ENCODE peak calls at places on chromosome 12, in seven cellular contexts. One of them, this sample, is unnamed.
A peak's percentile ranks its signal among the peaks of the same experiment; 100 is the strongest.

GRCh38 chr12:8156845-8157244 is at the start of gene ZNF705A:
- DNase-seq in neural progenitor cell: no peak
- DNase-seq in type B pancreatic cell: no peak
- DNase-seq in heart left ventricle: no peak
- DNase-seq in Peyer's patch: no peak
- DNase-seq in fibroblast of lung: peak; percentile 89
- DNase-seq in glutamatergic neuron: no peak
- DNase-seq in this sample: no peak

GRCh38 chr12:115922952-115923564 is 354.4 kb downstream of the MED13L start:
- DNase-seq in glutamatergic neuron: no peak
- DNase-seq in fibroblast of lung: no peak
- DNase-seq in type B pancreatic cell: no peak
- DNase-seq in Peyer's patch: no peak
- DNase-seq in heart left ventricle: no peak
- DNase-seq in neural progenitor cell: no peak
- DNase-seq in this sample: no peak

GRCh38 chr12:49059385-49060232 is 985 bp downstream of the KMT2D start:
- DNase-seq in fibroblast of lung: peak; percentile 25
- DNase-seq in glutamatergic neuron: peak; percentile 54
- DNase-seq in heart left ventricle: peak; percentile 72
- DNase-seq in Peyer's patch: no peak
- DNase-seq in neural progenitor cell: peak; percentile 76
- DNase-seq in type B pancreatic cell: no peak
- DNase-seq in this sample: no peak

GRCh38 chr12:108629156-108629555 is 4.5 kb downstream of the SELPLG start:
- DNase-seq in heart left ventricle: no peak
- DNase-seq in glutamatergic neuron: no peak
- DNase-seq in fibroblast of lung: no peak
- DNase-seq in type B pancreatic cell: no peak
- DNase-seq in Peyer's patch: no peak
- DNase-seq in neural progenitor cell: no peak
- DNase-seq in this sample: no peak

GRCh38 chr12:1698638-1699214 is 7.9 kb downstream of the ADIPOR2 start:
- DNase-seq in type B pancreatic cell: no peak
- DNase-seq in neural progenitor cell: no peak
- DNase-seq in glutamatergic neuron: no peak
- DNase-seq in fibroblast of lung: no peak
- DNase-seq in heart left ventricle: no peak
- DNase-seq in Peyer's patch: no peak
- DNase-seq in this sample: no peak

GRCh38 chr12:119341988-119342387 is 7.5 kb downstream of the CCDC60 start:
- DNase-seq in Peyer's patch: no peak
- DNase-seq in type B pancreatic cell: no peak
- DNase-seq in glutamatergic neuron: no peak
- DNase-seq in fibroblast of lung: no peak
- DNase-seq in heart left ventricle: no peak
- DNase-seq in neural progenitor cell: no peak
- DNase-seq in this sample: no peak

GRCh38 chr12:44287545-44287944 is 451.7 kb downstream of the TMEM117 start:
- DNase-seq in type B pancreatic cell: no peak
- DNase-seq in fibroblast of lung: peak; percentile 44
- DNase-seq in heart left ventricle: no peak
- DNase-seq in neural progenitor cell: no peak
- DNase-seq in Peyer's patch: no peak
- DNase-seq in glutamatergic neuron: no peak
- DNase-seq in this sample: no peak

GRCh38 chr12:30046376-30046775 is 262.6 kb upstream of the TMTC1 start:
- DNase-seq in neural progenitor cell: no peak
- DNase-seq in type B pancreatic cell: no peak
- DNase-seq in glutamatergic neuron: no peak
- DNase-seq in Peyer's patch: no peak
- DNase-seq in heart left ventricle: no peak
- DNase-seq in fibroblast of lung: peak; percentile 70
- DNase-seq in this sample: no peak

GRCh38 chr12:43696154-43696553 is 62.4 kb downstream of the PUS7L start:
- DNase-seq in fibroblast of lung: no peak
- DNase-seq in type B pancreatic cell: no peak
- DNase-seq in glutamatergic neuron: peak; percentile 28
- DNase-seq in neural progenitor cell: no peak
- DNase-seq in heart left ventricle: no peak
- DNase-seq in Peyer's patch: no peak
- DNase-seq in this sample: no peak

GRCh38 chr12:98373982-98374381 is 141.4 kb upstream of the TMPO start:
- DNase-seq in type B pancreatic cell: no peak
- DNase-seq in glutamatergic neuron: no peak
- DNase-seq in heart left ventricle: no peak
- DNase-seq in neural progenitor cell: peak; percentile 21
- DNase-seq in fibroblast of lung: no peak
- DNase-seq in Peyer's patch: no peak
- DNase-seq in this sample: no peak

GRCh38 chr12:51246254-51246853 is 7.7 kb downstream of the DAZAP2 start:
- DNase-seq in glutamatergic neuron: no peak
- DNase-seq in type B pancreatic cell: no peak
- DNase-seq in neural progenitor cell: no peak
- DNase-seq in fibroblast of lung: peak; percentile 63
- DNase-seq in heart left ventricle: no peak
- DNase-seq in Peyer's patch: no peak
- DNase-seq in this sample: peak; percentile 61

GRCh38 chr12:109458771-109459208 is 18.3 kb downstream of the KCTD10 start:
- DNase-seq in heart left ventricle: no peak
- DNase-seq in glutamatergic neuron: no peak
- DNase-seq in type B pancreatic cell: no peak
- DNase-seq in neural progenitor cell: peak; percentile 66
- DNase-seq in fibroblast of lung: peak; percentile 52
- DNase-seq in Peyer's patch: no peak
- DNase-seq in this sample: no peak

GRCh38 chr12:21656931-21657335 is 709 bp downstream of the LDHB start:
- DNase-seq in fibroblast of lung: peak; percentile 50
- DNase-seq in heart left ventricle: no peak
- DNase-seq in type B pancreatic cell: no peak
- DNase-seq in neural progenitor cell: peak; percentile 31
- DNase-seq in Peyer's patch: peak; percentile 52
- DNase-seq in glutamatergic neuron: peak; percentile 39
- DNase-seq in this sample: no peak

GRCh38 chr12:29783773-29784666 is at the start of gene TMTC1:
- DNase-seq in heart left ventricle: peak; percentile 91
- DNase-seq in neural progenitor cell: peak; percentile 92
- DNase-seq in glutamatergic neuron: peak; percentile 81
- DNase-seq in type B pancreatic cell: peak; percentile 82
- DNase-seq in fibroblast of lung: peak; percentile 70
- DNase-seq in Peyer's patch: no peak
- DNase-seq in this sample: no peak

GRCh38 chr12:52242442-52243263 is 9.6 kb downstream of the KRT7 start:
- DNase-seq in heart left ventricle: peak; percentile 50
- DNase-seq in fibroblast of lung: no peak
- DNase-seq in glutamatergic neuron: no peak
- DNase-seq in neural progenitor cell: no peak
- DNase-seq in Peyer's patch: no peak
- DNase-seq in type B pancreatic cell: no peak
- DNase-seq in this sample: no peak

GRCh38 chr12:108603743-108604142 is 5.9 kb upstream of the TMEM119 start:
- DNase-seq in type B pancreatic cell: no peak
- DNase-seq in neural progenitor cell: no peak
- DNase-seq in heart left ventricle: no peak
- DNase-seq in glutamatergic neuron: no peak
- DNase-seq in Peyer's patch: no peak
- DNase-seq in fibroblast of lung: no peak
- DNase-seq in this sample: no peak

GRCh38 chr12:44716681-44717080 is 159.4 kb downstream of the NELL2 start:
- DNase-seq in type B pancreatic cell: no peak
- DNase-seq in Peyer's patch: no peak
- DNase-seq in neural progenitor cell: peak; percentile 4
- DNase-seq in fibroblast of lung: no peak
- DNase-seq in glutamatergic neuron: no peak
- DNase-seq in heart left ventricle: no peak
- DNase-seq in this sample: no peak

GRCh38 chr12:88578821-88579518 is 1.3 kb downstream of the KITLG start:
- DNase-seq in type B pancreatic cell: no peak
- DNase-seq in Peyer's patch: no peak
- DNase-seq in glutamatergic neuron: peak; percentile 28
- DNase-seq in heart left ventricle: no peak
- DNase-seq in neural progenitor cell: peak; percentile 64
- DNase-seq in fibroblast of lung: no peak
- DNase-seq in this sample: no peak

GRCh38 chr12:95694148-95694547 is 96.4 kb downstream of the NTN4 start:
- DNase-seq in fibroblast of lung: peak; percentile 8
- DNase-seq in heart left ventricle: no peak
- DNase-seq in Peyer's patch: no peak
- DNase-seq in neural progenitor cell: peak; percentile 9
- DNase-seq in type B pancreatic cell: no peak
- DNase-seq in glutamatergic neuron: no peak
- DNase-seq in this sample: no peak

GRCh38 chr12:48542300-48542928 is 17.0 kb downstream of the OR8S1 start:
- DNase-seq in Peyer's patch: no peak
- DNase-seq in heart left ventricle: no peak
- DNase-seq in neural progenitor cell: peak; percentile 45
- DNase-seq in fibroblast of lung: peak; percentile 11
- DNase-seq in glutamatergic neuron: peak; percentile 58
- DNase-seq in type B pancreatic cell: no peak
- DNase-seq in this sample: no peak

GRCh38 chr12:46473634-46474201 is 101.1 kb upstream of the SLC38A2 start:
- DNase-seq in glutamatergic neuron: no peak
- DNase-seq in Peyer's patch: peak; percentile 32
- DNase-seq in type B pancreatic cell: no peak
- DNase-seq in heart left ventricle: peak; percentile 74
- DNase-seq in fibroblast of lung: peak; percentile 96
- DNase-seq in neural progenitor cell: no peak
- DNase-seq in this sample: peak; percentile 80

GRCh38 chr12:109782322-109782695 is 50.9 kb downstream of the TRPV4 start:
- DNase-seq in glutamatergic neuron: no peak
- DNase-seq in Peyer's patch: no peak
- DNase-seq in neural progenitor cell: no peak
- DNase-seq in type B pancreatic cell: peak; percentile 65
- DNase-seq in fibroblast of lung: no peak
- DNase-seq in heart left ventricle: no peak
- DNase-seq in this sample: no peak

GRCh38 chr12:227923-228845 is 14.2 kb upstream of the SLC6A12 start:
- DNase-seq in type B pancreatic cell: peak; percentile 56
- DNase-seq in heart left ventricle: no peak
- DNase-seq in neural progenitor cell: no peak
- DNase-seq in fibroblast of lung: no peak
- DNase-seq in glutamatergic neuron: no peak
- DNase-seq in Peyer's patch: no peak
- DNase-seq in this sample: no peak

GRCh38 chr12:68334136-68334535 is 2.0 kb upstream of the MDM1 start:
- DNase-seq in heart left ventricle: no peak
- DNase-seq in fibroblast of lung: no peak
- DNase-seq in neural progenitor cell: peak; percentile 36
- DNase-seq in glutamatergic neuron: no peak
- DNase-seq in Peyer's patch: peak; percentile 25
- DNase-seq in type B pancreatic cell: no peak
- DNase-seq in this sample: no peak

GRCh38 chr12:62840311-62840710 is 94.6 kb downstream of the PPM1H start:
- DNase-seq in neural progenitor cell: no peak
- DNase-seq in heart left ventricle: no peak
- DNase-seq in glutamatergic neuron: no peak
- DNase-seq in Peyer's patch: no peak
- DNase-seq in type B pancreatic cell: no peak
- DNase-seq in fibroblast of lung: no peak
- DNase-seq in this sample: no peak

DNA sequence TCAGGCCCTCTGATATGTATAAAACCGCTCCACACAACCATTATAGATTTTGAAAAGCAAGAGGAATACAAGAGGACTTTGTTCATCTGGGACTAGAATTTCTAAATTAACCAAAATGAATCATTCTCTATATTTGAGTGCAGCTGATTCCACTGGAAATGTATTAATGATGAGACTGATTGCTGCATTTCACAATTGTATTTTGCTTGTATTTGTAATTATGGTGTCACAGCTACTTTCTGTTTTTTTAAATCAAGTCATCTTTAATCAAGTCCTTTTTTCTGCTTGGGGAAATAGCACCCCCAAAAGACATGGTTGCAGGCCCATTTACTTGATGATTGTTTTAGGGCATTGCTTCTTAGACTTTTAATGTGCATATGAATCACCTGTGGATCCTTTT is 162.4 kb downstream of the KICS2 start:
- DNase-seq in glutamatergic neuron: no peak
- DNase-seq in neural progenitor cell: no peak
- DNase-seq in fibroblast of lung: no peak
- DNase-seq in heart left ventricle: no peak
- DNase-seq in type B pancreatic cell: no peak
- DNase-seq in Peyer's patch: no peak
- DNase-seq in this sample: no peak
- TF ChIP-seq CTCF in glutamatergic neuron: no peak
- TF ChIP-seq CTCF in neural progenitor cell: no peak
- TF ChIP-seq CTCF in fibroblast of lung: no peak
- TF ChIP-seq CTCF in heart left ventricle: no peak
- TF ChIP-seq CTCF in type B pancreatic cell: no peak
- TF ChIP-seq CTCF in Peyer's patch: no peak
- TF ChIP-seq CTCF in this sample: no peak

GRCh38 chr12:2796187-2796663 is 1.5 kb downstream of the FKBP4 start:
- DNase-seq in neural progenitor cell: peak; percentile 18
- DNase-seq in fibroblast of lung: no peak
- DNase-seq in type B pancreatic cell: no peak
- DNase-seq in Peyer's patch: no peak
- DNase-seq in glutamatergic neuron: no peak
- DNase-seq in heart left ventricle: no peak
- DNase-seq in this sample: no peak
- TF ChIP-seq CTCF in neural progenitor cell: peak; percentile 4
- TF ChIP-seq CTCF in fibroblast of lung: no peak
- TF ChIP-seq CTCF in type B pancreatic cell: no peak
- TF ChIP-seq CTCF in Peyer's patch: peak; percentile 15
- TF ChIP-seq CTCF in glutamatergic neuron: no peak
- TF ChIP-seq CTCF in heart left ventricle: no peak
- TF ChIP-seq CTCF in this sample: no peak

GRCh38 chr12:13208533-13209278 is 12.2 kb downstream of the EMP1 start:
- DNase-seq in glutamatergic neuron: no peak
- DNase-seq in fibroblast of lung: no peak
- DNase-seq in type B pancreatic cell: no peak
- DNase-seq in heart left ventricle: no peak
- DNase-seq in Peyer's patch: no peak
- DNase-seq in neural progenitor cell: peak; percentile 58
- DNase-seq in this sample: no peak
- TF ChIP-seq CTCF in glutamatergic neuron: no peak
- TF ChIP-seq CTCF in fibroblast of lung: peak; percentile 63
- TF ChIP-seq CTCF in type B pancreatic cell: peak; percentile 69
- TF ChIP-seq CTCF in heart left ventricle: peak; percentile 41
- TF ChIP-seq CTCF in Peyer's patch: peak; percentile 57
- TF ChIP-seq CTCF in neural progenitor cell: peak; percentile 71
- TF ChIP-seq CTCF in this sample: peak; percentile 74

GRCh38 chr12:3262466-3262865 is 185.3 kb downstream of the TSPAN9 start:
- DNase-seq in fibroblast of lung: no peak
- DNase-seq in heart left ventricle: no peak
- DNase-seq in type B pancreatic cell: no peak
- DNase-seq in glutamatergic neuron: no peak
- DNase-seq in neural progenitor cell: no peak
- DNase-seq in Peyer's patch: no peak
- DNase-seq in this sample: no peak

GRCh38 chr12:3265406-3265805 is 188.2 kb downstream of the TSPAN9 start:
- DNase-seq in type B pancreatic cell: no peak
- DNase-seq in neural progenitor cell: no peak
- DNase-seq in Peyer's patch: no peak
- DNase-seq in glutamatergic neuron: no peak
- DNase-seq in heart left ventricle: no peak
- DNase-seq in fibroblast of lung: no peak
- DNase-seq in this sample: no peak

GRCh38 chr12:3261782-3262359 is 184.7 kb downstream of the TSPAN9 start:
- DNase-seq in neural progenitor cell: no peak
- DNase-seq in Peyer's patch: no peak
- DNase-seq in type B pancreatic cell: no peak
- DNase-seq in heart left ventricle: no peak
- DNase-seq in fibroblast of lung: no peak
- DNase-seq in glutamatergic neuron: no peak
- DNase-seq in this sample: no peak

GRCh38 chr12:3263282-3263681 is 186.1 kb downstream of the TSPAN9 start:
- DNase-seq in neural progenitor cell: no peak
- DNase-seq in glutamatergic neuron: no peak
- DNase-seq in type B pancreatic cell: no peak
- DNase-seq in heart left ventricle: no peak
- DNase-seq in fibroblast of lung: no peak
- DNase-seq in Peyer's patch: no peak
- DNase-seq in this sample: no peak

GRCh38 chr12:3263939-3264699 is 186.9 kb downstream of the TSPAN9 start:
- DNase-seq in neural progenitor cell: no peak
- DNase-seq in glutamatergic neuron: peak; percentile 67
- DNase-seq in Peyer's patch: no peak
- DNase-seq in heart left ventricle: no peak
- DNase-seq in fibroblast of lung: no peak
- DNase-seq in type B pancreatic cell: no peak
- DNase-seq in this sample: no peak
- TF ChIP-seq CTCF in neural progenitor cell: no peak
- TF ChIP-seq CTCF in glutamatergic neuron: peak; percentile 10
- TF ChIP-seq CTCF in Peyer's patch: no peak
- TF ChIP-seq CTCF in heart left ventricle: no peak
- TF ChIP-seq CTCF in fibroblast of lung: no peak
- TF ChIP-seq CTCF in type B pancreatic cell: no peak
- TF ChIP-seq CTCF in this sample: no peak

This sample was measured in CD14-positive monocyte.